ENCODE peak calls at places on chromosomes 1 and 21, in four cellular contexts. One of them, this sample, is unnamed.

GRCh38 chr1:232635778-232636356 is 5.9 kb upstream of the SIPA1L2 start:
- DNase-seq in T-helper 9 cell: no peak
- DNase-seq in stimulated activated CD8-positive, alpha-beta memory T cell treated with anti-CD3 and anti-CD28 coated beads, Interleukin-15, amount 100 ng/mL, for 4 hours: no peak
- DNase-seq in NCI-H146: peak; percentile 65
- DNase-seq in this sample: peak; percentile 14

GRCh38 chr1:111354584-111354983 is 63.9 kb downstream of the CHIA start:
- DNase-seq in NCI-H146: no peak
- DNase-seq in T-helper 9 cell: no peak
- DNase-seq in stimulated activated CD8-positive, alpha-beta memory T cell treated with anti-CD3 and anti-CD28 coated beads, Interleukin-15, amount 100 ng/mL, for 4 hours: no peak
- DNase-seq in this sample: no peak

GRCh38 chr1:113192242-113192641 is 119.2 kb downstream of the LRIG2 start:
- DNase-seq in stimulated activated CD8-positive, alpha-beta memory T cell treated with anti-CD3 and anti-CD28 coated beads, Interleukin-15, amount 100 ng/mL, for 4 hours: no peak
- DNase-seq in T-helper 9 cell: no peak
- DNase-seq in NCI-H146: no peak
- DNase-seq in this sample: no peak

GRCh38 chr1:83959824-83960441 is 39.0 kb downstream of the TTLL7 start:
- DNase-seq in stimulated activated CD8-positive, alpha-beta memory T cell treated with anti-CD3 and anti-CD28 coated beads, Interleukin-15, amount 100 ng/mL, for 4 hours: no peak
- DNase-seq in NCI-H146: no peak
- DNase-seq in T-helper 9 cell: no peak
- DNase-seq in this sample: no peak

GRCh38 chr21:27407296-27407695 is 440.4 kb upstream of the ADAMTS5 start:
- DNase-seq in NCI-H146: no peak
- DNase-seq in stimulated activated CD8-positive, alpha-beta memory T cell treated with anti-CD3 and anti-CD28 coated beads, Interleukin-15, amount 100 ng/mL, for 4 hours: no peak
- DNase-seq in T-helper 9 cell: no peak
- DNase-seq in this sample: no peak

GRCh38 chr1:169238506-169238905 is 129.1 kb downstream of the NME7 start:
- DNase-seq in stimulated activated CD8-positive, alpha-beta memory T cell treated with anti-CD3 and anti-CD28 coated beads, Interleukin-15, amount 100 ng/mL, for 4 hours: no peak
- DNase-seq in T-helper 9 cell: no peak
- DNase-seq in NCI-H146: no peak
- DNase-seq in this sample: no peak

GRCh38 chr1:12447301-12447700 is 170.7 kb downstream of the DHRS3 start:
- DNase-seq in T-helper 9 cell: no peak
- DNase-seq in stimulated activated CD8-positive, alpha-beta memory T cell treated with anti-CD3 and anti-CD28 coated beads, Interleukin-15, amount 100 ng/mL, for 4 hours: no peak
- DNase-seq in NCI-H146: no peak
- DNase-seq in this sample: no peak

GRCh38 chr21:17733209-17733608 is 85.9 kb downstream of the C21orf91 start:
- DNase-seq in stimulated activated CD8-positive, alpha-beta memory T cell treated with anti-CD3 and anti-CD28 coated beads, Interleukin-15, amount 100 ng/mL, for 4 hours: no peak
- DNase-seq in NCI-H146: no peak
- DNase-seq in T-helper 9 cell: no peak
- DNase-seq in this sample: no peak

GRCh38 chr1:15057834-15058233 is 95.7 kb upstream of the TMEM51 start:
- DNase-seq in T-helper 9 cell: no peak
- DNase-seq in stimulated activated CD8-positive, alpha-beta memory T cell treated with anti-CD3 and anti-CD28 coated beads, Interleukin-15, amount 100 ng/mL, for 4 hours: no peak
- DNase-seq in NCI-H146: no peak
- DNase-seq in this sample: no peak

GRCh38 chr1:151327903-151328674 is 873 bp upstream of the PI4KB start:
- DNase-seq in T-helper 9 cell: no peak
- DNase-seq in NCI-H146: peak; percentile 61
- DNase-seq in stimulated activated CD8-positive, alpha-beta memory T cell treated with anti-CD3 and anti-CD28 coated beads, Interleukin-15, amount 100 ng/mL, for 4 hours: no peak
- DNase-seq in this sample: no peak

GRCh38 chr1:244241438-244241837 is 190.4 kb downstream of the ZBTB18 start:
- DNase-seq in T-helper 9 cell: no peak
- DNase-seq in stimulated activated CD8-positive, alpha-beta memory T cell treated with anti-CD3 and anti-CD28 coated beads, Interleukin-15, amount 100 ng/mL, for 4 hours: no peak
- DNase-seq in NCI-H146: no peak
- DNase-seq in this sample: no peak

GRCh38 chr1:186374313-186375151 is 521 bp downstream of the TPR start:
- DNase-seq in T-helper 9 cell: no peak
- DNase-seq in stimulated activated CD8-positive, alpha-beta memory T cell treated with anti-CD3 and anti-CD28 coated beads, Interleukin-15, amount 100 ng/mL, for 4 hours: no peak
- DNase-seq in NCI-H146: peak; percentile 45
- DNase-seq in this sample: no peak

This sample was measured in NCI-H1436 treated with DMSO at 0.1 percent for 48 hours.